ENCODE peak calls at places on chromosomes 6 and 20, in nine cellular contexts. J is T-cell; L is adipocyte; F is ELR; T is T1000; M is skeletal muscle cell; E is non-pigmented ciliary epithelial cell; A is AG04450; N is CD8-positive, alpha-beta memory T cell. Y is an unnamed sample.

GRCh38 chr6:20414711-20415110 is 13.0 kb downstream of the E2F3 start:
- DNase-seq in J (no peak), L (no peak), F (no peak), T (no peak), M (no peak), E (no peak), A (no peak), N (no peak), Y (no peak)

GRCh38 chr6:130020892-130021483 is 2.6 kb downstream of the L3MBTL3 start:
- DNase-seq in J (peak), L (peak), F (peak), T (peak), M (peak), E (peak), A (peak), N (peak), Y (peak)

GRCh38 chr6:71766796-71767195 is 119.6 kb upstream of the RIMS1 start:
- DNase-seq in J (no peak), L (no peak), F (no peak), T (no peak), M (no peak), E (no peak), A (no peak), N (no peak), Y (no peak)

GRCh38 chr6:19753822-19754221 is 83.3 kb upstream of the ID4 start:
- DNase-seq in J (no peak), L (no peak), F (no peak), T (no peak), M (no peak), E (no peak), A (no peak), N (no peak), Y (peak)

GRCh38 chr20:31517373-31517772 is 3.1 kb downstream of the HM13 start:
- DNase-seq in J (no peak), L (peak), F (peak), T (no peak), M (no peak), E (no peak), A (no peak), N (no peak), Y (peak)

GRCh38 chr6:162090734-162091133 is 636.8 kb downstream of the PRKN start:
- DNase-seq in J (no peak), L (peak), F (no peak), T (no peak), M (no peak), E (peak), A (no peak), N (no peak), Y (no peak)

GRCh38 chr6:105042648-105043047 is 85.7 kb downstream of the LIN28B start:
- DNase-seq in J (no peak), L (no peak), F (no peak), T (no peak), M (no peak), E (no peak), A (no peak), N (no peak), Y (no peak)

GRCh38 chr6:34671801-34672656 is 24.5 kb downstream of the ILRUN start:
- DNase-seq in J (peak), L (peak), F (peak), T (no peak), M (no peak), E (no peak), A (no peak), N (peak), Y (no peak)

GRCh38 chr20:11159728-11160127 is 485.9 kb upstream of the JAG1 start:
- DNase-seq in J (no peak), L (peak), F (no peak), T (no peak), M (peak), E (peak), A (peak), N (no peak), Y (no peak)

GRCh38 chr20:3686867-3687321 is 5.1 kb upstream of the ADAM33 start:
- DNase-seq in J (no peak), L (peak), F (peak), T (peak), M (peak), E (peak), A (peak), N (no peak), Y (no peak)

GRCh38 chr6:21396313-21396712 is 197.2 kb upstream of the SOX4 start:
- DNase-seq in J (no peak), L (peak), F (peak), T (no peak), M (no peak), E (peak), A (no peak), N (no peak), Y (no peak)

GRCh38 chr6:107539409-107539808 is 49.5 kb downstream of the SOBP start:
- DNase-seq in J (no peak), L (peak), F (peak), T (no peak), M (peak), E (peak), A (no peak), N (no peak), Y (no peak)

GRCh38 chr6:44489912-44490604 is 102.6 kb downstream of the CDC5L start:
- DNase-seq in J (no peak), L (peak), F (peak), T (peak), M (peak), E (peak), A (peak), N (no peak), Y (no peak)

GRCh38 chr20:35849726-35850125 is 77.9 kb downstream of the PHF20 start:
- DNase-seq in J (no peak), L (peak), F (no peak), T (no peak), M (no peak), E (no peak), A (no peak), N (no peak), Y (no peak)

GRCh38 chr20:444862-445426 is 17.4 kb downstream of the TBC1D20 start:
- DNase-seq in J (no peak), L (peak), F (peak), T (peak), M (no peak), E (no peak), A (no peak), N (no peak), Y (no peak)

GRCh38 chr6:105753184-105754097 is 332.7 kb upstream of the PRDM1 start:
- DNase-seq in J (no peak), L (peak), F (no peak), T (no peak), M (no peak), E (no peak), A (peak), N (no peak), Y (no peak)

GRCh38 chr20:58712823-58713731 is 20.5 kb downstream of the NPEPL1 start:
- DNase-seq in J (no peak), L (no peak), F (no peak), T (no peak), M (no peak), E (no peak), A (no peak), N (no peak), Y (no peak)

GRCh38 chr20:63102720-63103375 is 96.1 kb upstream of the BHLHE23 start:
- DNase-seq in J (peak), L (peak), F (peak), T (no peak), M (no peak), E (no peak), A (no peak), N (peak), Y (no peak)

GRCh38 chr20:58839474-58839874 is 11.2 kb downstream of the GNAS-AS1 start:
- DNase-seq in J (peak), L (peak), F (peak), T (no peak), M (no peak), E (no peak), A (no peak), N (no peak), Y (no peak)

GRCh38 chr6:2476376-2476775 is 231.0 kb upstream of the GMDS start:
- DNase-seq in J (no peak), L (peak), F (peak), T (no peak), M (no peak), E (no peak), A (no peak), N (no peak), Y (no peak)

GRCh38 chr6:95530176-95530799 is 47.0 kb upstream of the MANEA start:
- DNase-seq in J (no peak), L (no peak), F (no peak), T (no peak), M (no peak), E (no peak), A (no peak), N (no peak), Y (no peak)

GRCh38 chr6:20826378-20826777 is 292.1 kb downstream of the CDKAL1 start:
- DNase-seq in J (no peak), L (peak), F (peak), T (no peak), M (peak), E (no peak), A (no peak), N (no peak), Y (no peak)

GRCh38 chr6:170147832-170148708 is 142.8 kb downstream of the DLL1 start:
- DNase-seq in J (peak), L (no peak), F (no peak), T (no peak), M (no peak), E (no peak), A (no peak), N (peak), Y (no peak)

GRCh38 chr6:7242835-7243187 is 70.2 kb downstream of the SSR1 start:
- DNase-seq in J (no peak), L (no peak), F (no peak), T (no peak), M (no peak), E (no peak), A (no peak), N (no peak), Y (no peak)

GRCh38 chr6:109381747-109382575 is at the start of gene CD164:
- DNase-seq in J (peak), L (peak), F (peak), T (peak), M (peak), E (peak), A (peak), N (peak), Y (peak)

GRCh38 chr20:34904202-34904621 is 27.8 kb downstream of the ACSS2 start:
- DNase-seq in J (no peak), L (no peak), F (no peak), T (no peak), M (no peak), E (no peak), A (no peak), N (no peak), Y (no peak)

GRCh38 chr6:80143312-80143960 is 37.0 kb downstream of the BCKDHB start:
- DNase-seq in J (no peak), L (peak), F (peak), T (peak), M (peak), E (no peak), A (peak), N (no peak), Y (no peak)

GRCh38 chr6:13243033-13243432 is 85.3 kb downstream of the TBC1D7 start:
- DNase-seq in J (no peak), L (no peak), F (peak), T (no peak), M (no peak), E (peak), A (no peak), N (no peak), Y (no peak)

GRCh38 chr6:73073238-73073637 is 152.1 kb downstream of the KHDC1L start:
- DNase-seq in J (no peak), L (no peak), F (peak), T (no peak), M (no peak), E (no peak), A (no peak), N (no peak), Y (no peak)

GRCh38 chr6:42224222-42225042 is 6.8 kb upstream of the MRPS10 start:
- DNase-seq in J (no peak), L (peak), F (peak), T (no peak), M (peak), E (peak), A (no peak), N (no peak), Y (no peak)

GRCh38 chr20:366719-367485 is 13.7 kb upstream of the TRIB3 start:
- DNase-seq in J (no peak), L (no peak), F (no peak), T (no peak), M (no peak), E (no peak), A (no peak), N (no peak), Y (no peak)

GRCh38 chr6:133809406-133809805 is 79.5 kb upstream of the TCF21 start:
- DNase-seq in J (no peak), L (no peak), F (peak), T (no peak), M (no peak), E (peak), A (no peak), N (no peak), Y (no peak)

GRCh38 chr20:32457476-32457986 is 99.4 kb downstream of the ASXL1 start:
- DNase-seq in J (no peak), L (peak), F (peak), T (peak), M (no peak), E (no peak), A (no peak), N (no peak), Y (peak)

GRCh38 chr6:144343736-144344428 is 58.7 kb downstream of the UTRN start:
- DNase-seq in J (peak), L (no peak), F (no peak), T (no peak), M (no peak), E (no peak), A (no peak), N (peak), Y (no peak)

Y was measured in NCI-H2081.